ENCODE peak calls at places on chromosomes 4 and X, in nine cellular contexts. One of them, this sample, is unnamed.

GRCh38 chrX:150899191-150899757 is 806 bp upstream of the CD99L2 start:
- DNase-seq in H4: no peak
- DNase-seq in NCI-H510A treated with DMSO at 0.1 percent for 48 hours: peak; percentile 66
- DNase-seq in endodermal cell: peak; percentile 73
- DNase-seq in NCI-H748 treated with DMSO at 0.1 percent for 48 hours: peak; percentile 45
- DNase-seq in NCI-H1417: peak; percentile 70
- DNase-seq in T-helper 9 cell: peak; percentile 6
- DNase-seq in stimulated activated naive CD8-positive, alpha-beta T cell treated with anti-CD3 and anti-CD28 coated beads, Interleukin-15, amount 100 ng/mL, for 72 hours: peak; percentile 31
- DNase-seq in CD14-positive monocyte: peak; percentile 67
- DNase-seq in this sample: no peak

GRCh38 chrX:129544780-129545179 is 4.7 kb downstream of the OCRL start:
- DNase-seq in H4: no peak
- DNase-seq in stimulated activated naive CD8-positive, alpha-beta T cell treated with anti-CD3 and anti-CD28 coated beads, Interleukin-15, amount 100 ng/mL, for 72 hours: no peak
- DNase-seq in endodermal cell: no peak
- DNase-seq in CD14-positive monocyte: no peak
- DNase-seq in NCI-H510A treated with DMSO at 0.1 percent for 48 hours: no peak
- DNase-seq in T-helper 9 cell: no peak
- DNase-seq in NCI-H1417: no peak
- DNase-seq in NCI-H748 treated with DMSO at 0.1 percent for 48 hours: no peak
- DNase-seq in this sample: no peak

GRCh38 chrX:115337735-115338134 is 48.2 kb downstream of the LUZP4 start:
- DNase-seq in T-helper 9 cell: no peak
- DNase-seq in NCI-H510A treated with DMSO at 0.1 percent for 48 hours: no peak
- DNase-seq in stimulated activated naive CD8-positive, alpha-beta T cell treated with anti-CD3 and anti-CD28 coated beads, Interleukin-15, amount 100 ng/mL, for 72 hours: no peak
- DNase-seq in NCI-H748 treated with DMSO at 0.1 percent for 48 hours: no peak
- DNase-seq in H4: no peak
- DNase-seq in NCI-H1417: no peak
- DNase-seq in endodermal cell: no peak
- DNase-seq in CD14-positive monocyte: no peak
- DNase-seq in this sample: no peak

GRCh38 chrX:102833136-102833535 is 103.9 kb upstream of the RAB40AL start:
- DNase-seq in H4: no peak
- DNase-seq in NCI-H510A treated with DMSO at 0.1 percent for 48 hours: no peak
- DNase-seq in NCI-H1417: peak; percentile 33
- DNase-seq in NCI-H748 treated with DMSO at 0.1 percent for 48 hours: no peak
- DNase-seq in CD14-positive monocyte: no peak
- DNase-seq in T-helper 9 cell: no peak
- DNase-seq in stimulated activated naive CD8-positive, alpha-beta T cell treated with anti-CD3 and anti-CD28 coated beads, Interleukin-15, amount 100 ng/mL, for 72 hours: no peak
- DNase-seq in endodermal cell: no peak
- DNase-seq in this sample: no peak

GRCh38 chr4:6680372-6681034 is 13.2 kb upstream of the S100P start:
- DNase-seq in H4: no peak
- DNase-seq in T-helper 9 cell: no peak
- DNase-seq in CD14-positive monocyte: no peak
- DNase-seq in endodermal cell: peak; percentile 84
- DNase-seq in stimulated activated naive CD8-positive, alpha-beta T cell treated with anti-CD3 and anti-CD28 coated beads, Interleukin-15, amount 100 ng/mL, for 72 hours: no peak
- DNase-seq in NCI-H1417: no peak
- DNase-seq in NCI-H510A treated with DMSO at 0.1 percent for 48 hours: no peak
- DNase-seq in NCI-H748 treated with DMSO at 0.1 percent for 48 hours: no peak
- DNase-seq in this sample: no peak

GRCh38 chr4:41814565-41814964 is 66.0 kb upstream of the PHOX2B start:
- DNase-seq in endodermal cell: peak; percentile 81
- DNase-seq in CD14-positive monocyte: no peak
- DNase-seq in NCI-H748 treated with DMSO at 0.1 percent for 48 hours: no peak
- DNase-seq in H4: no peak
- DNase-seq in stimulated activated naive CD8-positive, alpha-beta T cell treated with anti-CD3 and anti-CD28 coated beads, Interleukin-15, amount 100 ng/mL, for 72 hours: no peak
- DNase-seq in NCI-H1417: no peak
- DNase-seq in T-helper 9 cell: no peak
- DNase-seq in NCI-H510A treated with DMSO at 0.1 percent for 48 hours: no peak
- DNase-seq in this sample: no peak

GRCh38 chr4:47469951-47470350 is 6.4 kb upstream of the COMMD8 start:
- DNase-seq in endodermal cell: no peak
- DNase-seq in CD14-positive monocyte: no peak
- DNase-seq in NCI-H510A treated with DMSO at 0.1 percent for 48 hours: no peak
- DNase-seq in NCI-H748 treated with DMSO at 0.1 percent for 48 hours: no peak
- DNase-seq in stimulated activated naive CD8-positive, alpha-beta T cell treated with anti-CD3 and anti-CD28 coated beads, Interleukin-15, amount 100 ng/mL, for 72 hours: no peak
- DNase-seq in NCI-H1417: no peak
- DNase-seq in T-helper 9 cell: no peak
- DNase-seq in H4: no peak
- DNase-seq in this sample: no peak

GRCh38 chr4:3207531-3208037 is 41.4 kb upstream of the MSANTD1 start:
- DNase-seq in stimulated activated naive CD8-positive, alpha-beta T cell treated with anti-CD3 and anti-CD28 coated beads, Interleukin-15, amount 100 ng/mL, for 72 hours: no peak
- DNase-seq in NCI-H1417: no peak
- DNase-seq in NCI-H510A treated with DMSO at 0.1 percent for 48 hours: no peak
- DNase-seq in CD14-positive monocyte: no peak
- DNase-seq in T-helper 9 cell: no peak
- DNase-seq in H4: no peak
- DNase-seq in endodermal cell: no peak
- DNase-seq in NCI-H748 treated with DMSO at 0.1 percent for 48 hours: no peak
- DNase-seq in this sample: no peak

GRCh38 chr4:25535278-25535677 is 120.4 kb upstream of the SLC34A2 start:
- DNase-seq in NCI-H748 treated with DMSO at 0.1 percent for 48 hours: no peak
- DNase-seq in NCI-H510A treated with DMSO at 0.1 percent for 48 hours: no peak
- DNase-seq in NCI-H1417: peak; percentile 11
- DNase-seq in CD14-positive monocyte: no peak
- DNase-seq in T-helper 9 cell: no peak
- DNase-seq in H4: no peak
- DNase-seq in stimulated activated naive CD8-positive, alpha-beta T cell treated with anti-CD3 and anti-CD28 coated beads, Interleukin-15, amount 100 ng/mL, for 72 hours: no peak
- DNase-seq in endodermal cell: peak; percentile 71
- DNase-seq in this sample: no peak

GRCh38 chr4:138242076-138242829 is at the start of gene SLC7A11:
- DNase-seq in H4: peak; percentile 98
- DNase-seq in NCI-H1417: peak; percentile 97
- DNase-seq in NCI-H510A treated with DMSO at 0.1 percent for 48 hours: peak; percentile 98
- DNase-seq in NCI-H748 treated with DMSO at 0.1 percent for 48 hours: peak; percentile 89
- DNase-seq in endodermal cell: peak; percentile 91
- DNase-seq in T-helper 9 cell: no peak
- DNase-seq in stimulated activated naive CD8-positive, alpha-beta T cell treated with anti-CD3 and anti-CD28 coated beads, Interleukin-15, amount 100 ng/mL, for 72 hours: peak; percentile 67
- DNase-seq in CD14-positive monocyte: peak; percentile 84
- DNase-seq in this sample: no peak

GRCh38 chr4:57303012-57303751 is 193.0 kb upstream of the IGFBP7 start:
- DNase-seq in NCI-H510A treated with DMSO at 0.1 percent for 48 hours: no peak
- DNase-seq in T-helper 9 cell: no peak
- DNase-seq in H4: no peak
- DNase-seq in endodermal cell: no peak
- DNase-seq in stimulated activated naive CD8-positive, alpha-beta T cell treated with anti-CD3 and anti-CD28 coated beads, Interleukin-15, amount 100 ng/mL, for 72 hours: no peak
- DNase-seq in NCI-H748 treated with DMSO at 0.1 percent for 48 hours: no peak
- DNase-seq in NCI-H1417: peak; percentile 11
- DNase-seq in CD14-positive monocyte: no peak
- DNase-seq in this sample: no peak

GRCh38 chr4:94350095-94350494 is 7.5 kb upstream of the HPGDS start:
- DNase-seq in T-helper 9 cell: no peak
- DNase-seq in H4: no peak
- DNase-seq in CD14-positive monocyte: no peak
- DNase-seq in NCI-H510A treated with DMSO at 0.1 percent for 48 hours: no peak
- DNase-seq in stimulated activated naive CD8-positive, alpha-beta T cell treated with anti-CD3 and anti-CD28 coated beads, Interleukin-15, amount 100 ng/mL, for 72 hours: no peak
- DNase-seq in NCI-H1417: no peak
- DNase-seq in NCI-H748 treated with DMSO at 0.1 percent for 48 hours: no peak
- DNase-seq in endodermal cell: no peak
- DNase-seq in this sample: no peak

GRCh38 chr4:7761720-7762119 is 177.9 kb downstream of the AFAP1 start:
- DNase-seq in NCI-H510A treated with DMSO at 0.1 percent for 48 hours: peak; percentile 28
- DNase-seq in endodermal cell: peak; percentile 92
- DNase-seq in stimulated activated naive CD8-positive, alpha-beta T cell treated with anti-CD3 and anti-CD28 coated beads, Interleukin-15, amount 100 ng/mL, for 72 hours: peak; percentile 37
- DNase-seq in NCI-H1417: peak; percentile 28
- DNase-seq in NCI-H748 treated with DMSO at 0.1 percent for 48 hours: no peak
- DNase-seq in CD14-positive monocyte: no peak
- DNase-seq in T-helper 9 cell: peak; percentile 19
- DNase-seq in H4: peak; percentile 36
- DNase-seq in this sample: peak; percentile 80

GRCh38 chr4:17545374-17546140 is 30.6 kb downstream of the CLRN2 start:
- DNase-seq in NCI-H510A treated with DMSO at 0.1 percent for 48 hours: no peak
- DNase-seq in endodermal cell: no peak
- DNase-seq in stimulated activated naive CD8-positive, alpha-beta T cell treated with anti-CD3 and anti-CD28 coated beads, Interleukin-15, amount 100 ng/mL, for 72 hours: no peak
- DNase-seq in T-helper 9 cell: no peak
- DNase-seq in NCI-H1417: peak; percentile 50
- DNase-seq in H4: no peak
- DNase-seq in NCI-H748 treated with DMSO at 0.1 percent for 48 hours: no peak
- DNase-seq in CD14-positive monocyte: no peak
- DNase-seq in this sample: no peak

GRCh38 chrX:13009256-13009655 is 34.3 kb downstream of the TMSB4X start:
- DNase-seq in NCI-H748 treated with DMSO at 0.1 percent for 48 hours: no peak
- DNase-seq in H4: peak; percentile 16
- DNase-seq in NCI-H1417: no peak
- DNase-seq in NCI-H510A treated with DMSO at 0.1 percent for 48 hours: no peak
- DNase-seq in stimulated activated naive CD8-positive, alpha-beta T cell treated with anti-CD3 and anti-CD28 coated beads, Interleukin-15, amount 100 ng/mL, for 72 hours: no peak
- DNase-seq in T-helper 9 cell: no peak
- DNase-seq in endodermal cell: no peak
- DNase-seq in CD14-positive monocyte: no peak
- DNase-seq in this sample: no peak

GRCh38 chr4:147793569-147793968 is 61.7 kb downstream of the ARHGAP10 start:
- DNase-seq in T-helper 9 cell: no peak
- DNase-seq in NCI-H748 treated with DMSO at 0.1 percent for 48 hours: no peak
- DNase-seq in endodermal cell: no peak
- DNase-seq in H4: no peak
- DNase-seq in NCI-H1417: no peak
- DNase-seq in stimulated activated naive CD8-positive, alpha-beta T cell treated with anti-CD3 and anti-CD28 coated beads, Interleukin-15, amount 100 ng/mL, for 72 hours: no peak
- DNase-seq in NCI-H510A treated with DMSO at 0.1 percent for 48 hours: no peak
- DNase-seq in CD14-positive monocyte: no peak
- DNase-seq in this sample: no peak

GRCh38 chr4:139968831-139969230 is 185.2 kb downstream of the MAML3 start:
- DNase-seq in NCI-H1417: no peak
- DNase-seq in NCI-H748 treated with DMSO at 0.1 percent for 48 hours: no peak
- DNase-seq in endodermal cell: no peak
- DNase-seq in CD14-positive monocyte: no peak
- DNase-seq in stimulated activated naive CD8-positive, alpha-beta T cell treated with anti-CD3 and anti-CD28 coated beads, Interleukin-15, amount 100 ng/mL, for 72 hours: no peak
- DNase-seq in H4: no peak
- DNase-seq in T-helper 9 cell: no peak
- DNase-seq in NCI-H510A treated with DMSO at 0.1 percent for 48 hours: no peak
- DNase-seq in this sample: no peak

GRCh38 chrX:54063361-54063760 is 19.1 kb upstream of the PHF8 start:
- DNase-seq in H4: no peak
- DNase-seq in CD14-positive monocyte: no peak
- DNase-seq in T-helper 9 cell: no peak
- DNase-seq in stimulated activated naive CD8-positive, alpha-beta T cell treated with anti-CD3 and anti-CD28 coated beads, Interleukin-15, amount 100 ng/mL, for 72 hours: no peak
- DNase-seq in NCI-H748 treated with DMSO at 0.1 percent for 48 hours: no peak
- DNase-seq in endodermal cell: no peak
- DNase-seq in NCI-H510A treated with DMSO at 0.1 percent for 48 hours: no peak
- DNase-seq in NCI-H1417: no peak
- DNase-seq in this sample: no peak

GRCh38 chr4:153651961-153652784 is 31.9 kb upstream of the TLR2 start:
- DNase-seq in stimulated activated naive CD8-positive, alpha-beta T cell treated with anti-CD3 and anti-CD28 coated beads, Interleukin-15, amount 100 ng/mL, for 72 hours: no peak
- DNase-seq in NCI-H510A treated with DMSO at 0.1 percent for 48 hours: no peak
- DNase-seq in NCI-H748 treated with DMSO at 0.1 percent for 48 hours: no peak
- DNase-seq in CD14-positive monocyte: peak; percentile 88
- DNase-seq in H4: no peak
- DNase-seq in NCI-H1417: no peak
- DNase-seq in endodermal cell: no peak
- DNase-seq in T-helper 9 cell: no peak
- DNase-seq in this sample: no peak

This sample was measured in 8988T.